ENCODE peak calls at places on chromosomes 5 and 9, in ten cellular contexts. L, I, M, F, Y, Z, H, O, X and C are unnamed samples.

GRCh38 chr5:150645070-150645700 is 4.7 kb downstream of the SYNPO start:
- DNase-seq in L (no peak), I (peak), M (no peak), F (peak), Y (no peak), Z (no peak), H (no peak), O (no peak), X (peak), C (no peak)

GRCh38 chr5:150623152-150623877 is 17.1 kb upstream of the SYNPO start:
- DNase-seq in L (no peak), I (no peak), M (no peak), F (no peak), Y (no peak), Z (no peak), H (no peak), O (peak), X (no peak), C (no peak)

GRCh38 chr5:113162770-113163169 is 186.2 kb downstream of the DCP2 start:
- DNase-seq in L (no peak), I (peak), M (no peak), F (no peak), Y (no peak), Z (no peak), H (no peak), O (no peak), X (peak), C (no peak)

GRCh38 chr5:169795311-169795710 is 158.2 kb downstream of the DOCK2 start:
- DNase-seq in L (no peak), I (no peak), M (no peak), F (no peak), Y (no peak), Z (no peak), H (no peak), O (no peak), X (no peak), C (no peak)

GRCh38 chr5:22044229-22044628 is 808.9 kb downstream of the CDH12 start:
- DNase-seq in L (no peak), I (no peak), M (no peak), F (no peak), Y (no peak), Z (no peak), H (no peak), O (no peak), X (no peak), C (no peak)

GRCh38 chr5:133685402-133686018 is 73.2 kb upstream of the FSTL4 start:
- DNase-seq in L (no peak), I (no peak), M (no peak), F (no peak), Y (no peak), Z (no peak), H (no peak), O (no peak), X (no peak), C (no peak)

GRCh38 chr9:125650271-125650737 is 56.7 kb downstream of the MAPKAP1 start:
- DNase-seq in L (no peak), I (peak), M (no peak), F (no peak), Y (no peak), Z (no peak), H (no peak), O (peak), X (peak), C (no peak)

GRCh38 chr5:69364850-69365249 is 4.5 kb downstream of the AK6 start:
- DNase-seq in L (no peak), I (no peak), M (no peak), F (no peak), Y (no peak), Z (no peak), H (no peak), O (no peak), X (peak), C (no peak)

GRCh38 chr5:90968319-90968718 is 409.7 kb downstream of the ADGRV1 start:
- DNase-seq in L (peak), I (peak), M (no peak), F (no peak), Y (no peak), Z (no peak), H (no peak), O (no peak), X (peak), C (no peak)

GRCh38 chr5:41325074-41325473 is 111.7 kb upstream of the C6 start:
- DNase-seq in L (no peak), I (no peak), M (no peak), F (no peak), Y (no peak), Z (no peak), H (no peak), O (no peak), X (no peak), C (no peak)
- TF ChIP-seq CTCF in L (no peak), I (no peak), M (no peak), F (no peak), Y (no peak), Z (no peak), H (no peak), O (no peak), X (no peak), C (no peak)

GRCh38 chr5:173740400-173740799 is 124.0 kb upstream of the BOD1 start:
- DNase-seq in L (no peak), I (no peak), M (no peak), F (no peak), Y (no peak), Z (no peak), H (no peak), O (no peak), X (no peak), C (no peak)
- TF ChIP-seq CTCF in L (no peak), I (no peak), M (no peak), F (no peak), Y (no peak), Z (no peak), H (no peak), O (no peak), X (no peak), C (no peak)

GRCh38 chr5:88732862-88733261 is 150.1 kb downstream of the MEF2C start:
- DNase-seq in L (no peak), I (no peak), M (no peak), F (no peak), Y (no peak), Z (no peak), H (no peak), O (no peak), X (no peak), C (no peak)

GRCh38 chr5:88734191-88734640 is 148.8 kb downstream of the MEF2C start:
- DNase-seq in L (no peak), I (no peak), M (no peak), F (no peak), Y (peak), Z (no peak), H (no peak), O (no peak), X (no peak), C (no peak)

GRCh38 chr5:88727705-88728313 is 155.2 kb downstream of the MEF2C start:
- DNase-seq in L (peak), I (peak), M (no peak), F (peak), Y (no peak), Z (no peak), H (no peak), O (no peak), X (peak), C (no peak)

GRCh38 chr5:88732181-88732633 is 150.8 kb downstream of the MEF2C start:
- DNase-seq in L (peak), I (peak), M (no peak), F (no peak), Y (peak), Z (no peak), H (no peak), O (no peak), X (peak), C (no peak)

GRCh38 chr5:88729476-88730182 is 153.4 kb downstream of the MEF2C start:
- DNase-seq in L (peak), I (peak), M (peak), F (peak), Y (peak), Z (no peak), H (peak), O (no peak), X (peak), C (no peak)
- TF ChIP-seq CTCF in L (peak), I (peak), M (peak), F (peak), Y (peak), Z (peak), H (peak), O (peak), X (peak), C (peak)

DNA sequence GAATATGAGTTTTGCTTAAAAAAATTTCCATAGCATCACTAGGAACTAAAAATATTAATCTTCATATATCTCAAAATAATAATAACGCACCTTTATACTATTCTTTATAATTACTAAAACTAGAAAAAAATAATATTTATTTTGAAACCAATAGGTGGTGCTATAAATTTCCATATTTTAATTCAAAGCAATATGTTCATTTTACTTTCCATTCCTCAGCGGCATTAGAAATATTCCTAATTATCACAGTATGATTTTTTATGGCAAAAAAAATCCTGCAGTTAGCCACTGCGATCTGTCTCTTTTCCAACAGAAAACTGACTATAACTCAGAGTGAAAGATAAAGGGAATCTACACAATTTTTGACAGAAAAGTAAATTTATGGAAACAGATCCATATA is 167.4 kb upstream of the MPDZ start:
- DNase-seq in L (no peak), I (no peak), M (no peak), F (no peak), Y (no peak), Z (no peak), H (no peak), O (no peak), X (no peak), C (no peak)
- TF ChIP-seq CTCF in L (no peak), I (no peak), M (no peak), F (no peak), Y (no peak), Z (no peak), H (no peak), O (no peak), X (no peak), C (no peak)

GRCh38 chr5:73780297-73781080 is 154.5 kb downstream of the ARHGEF28 start:
- DNase-seq in L (no peak), I (no peak), M (peak), F (no peak), Y (peak), Z (no peak), H (no peak), O (no peak), X (no peak), C (no peak)

GRCh38 chr5:73786043-73786831 is 160.2 kb downstream of the ARHGEF28 start:
- DNase-seq in L (no peak), I (no peak), M (no peak), F (no peak), Y (no peak), Z (no peak), H (no peak), O (no peak), X (no peak), C (no peak)

DNA sequence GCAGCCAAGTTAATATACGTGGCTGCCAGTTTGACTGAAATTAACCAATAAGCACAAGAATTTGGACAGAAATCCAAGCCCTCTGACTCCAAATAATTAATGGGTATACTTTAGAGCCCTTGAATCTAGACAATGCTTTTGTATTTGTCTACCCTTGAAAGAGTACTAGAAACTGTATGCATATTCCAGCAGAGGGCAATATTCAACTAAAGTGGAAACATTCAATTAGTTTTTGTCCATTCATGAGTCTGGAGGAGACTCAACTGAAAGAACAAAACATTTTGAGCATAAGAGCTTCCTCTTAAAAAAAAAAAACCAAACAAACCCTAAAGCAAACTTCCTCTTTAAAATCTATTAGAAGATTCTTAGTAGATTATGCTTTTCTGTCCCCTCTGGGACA is 157.8 kb downstream of the ARHGEF28 start:
- DNase-seq in L (no peak), I (peak), M (no peak), F (no peak), Y (no peak), Z (no peak), H (no peak), O (no peak), X (peak), C (no peak)
- TF ChIP-seq CTCF in L (no peak), I (peak), M (no peak), F (peak), Y (no peak), Z (no peak), H (no peak), O (no peak), X (peak), C (no peak)